ENCODE peak calls at places on chromosomes 11 and 22, in six cellular contexts. G is IMR-90, X is mesenchymal stem cell, O is H9, D is H1, N is trophoblast cell. R is an unnamed sample.

GRCh38 chr22:49960967-49961600 is 512 bp downstream of the PIM3 start:
- DNase-seq in O (no peak), N (peak), D (no peak), G (no peak), X (peak), R (no peak)

GRCh38 chr22:47006869-47007268 is 244.4 kb downstream of the TBC1D22A start:
- DNase-seq in X (no peak), G (no peak), O (no peak), D (no peak), N (no peak), R (no peak)

GRCh38 chr11:134857035-134857434 is 445.0 kb upstream of the B3GAT1 start:
- DNase-seq in D (no peak), G (no peak), X (no peak), N (no peak), O (no peak), R (no peak)

GRCh38 chr11:68504432-68505066 is 44.0 kb downstream of the PPP6R3 start:
- DNase-seq in O (no peak), X (no peak), G (no peak), N (no peak), D (no peak), R (no peak)

GRCh38 chr11:77198440-77198849 is 70.4 kb downstream of the MYO7A start:
- DNase-seq in O (peak), G (peak), D (peak), X (no peak), N (peak), R (no peak)

GRCh38 chr11:3616721-3617460 is 24.9 kb downstream of the ART5 start:
- DNase-seq in G (peak), N (no peak), D (no peak), X (no peak), O (no peak), R (no peak)

GRCh38 chr11:114134870-114135269 is 75.4 kb downstream of the ZBTB16 start:
- DNase-seq in X (peak), G (peak), D (no peak), O (no peak), N (peak), R (no peak)

GRCh38 chr22:30868663-30869385 is 99.8 kb downstream of the MORC2 start:
- DNase-seq in G (peak), X (no peak), D (no peak), O (no peak), N (no peak), R (no peak)

GRCh38 chr22:31083377-31083768 is 2.3 kb downstream of the SMTN start:
- DNase-seq in D (no peak), N (no peak), X (no peak), O (no peak), G (no peak), R (no peak)

GRCh38 chr11:116072133-116072532 is 567.9 kb upstream of the CADM1 start:
- DNase-seq in D (no peak), G (no peak), O (peak), X (no peak), N (no peak), R (peak)

GRCh38 chr11:130068986-130069683 is 559 bp upstream of the APLP2 start:
- DNase-seq in G (peak), D (no peak), N (peak), X (peak), O (peak), R (no peak)
- H3K14ac ChIP-seq in G (peak), D (no peak), N (peak), X (no peak), O (peak), R (peak)

GRCh38 chr11:67240575-67241389 is 25.5 kb upstream of the GRK2 start:
- DNase-seq in D (no peak), N (peak), O (peak), X (peak), G (peak), R (no peak)
- H3K23ac ChIP-seq in D (no peak), N (no peak), O (peak), X (peak), G (peak), R (no peak)

DNA sequence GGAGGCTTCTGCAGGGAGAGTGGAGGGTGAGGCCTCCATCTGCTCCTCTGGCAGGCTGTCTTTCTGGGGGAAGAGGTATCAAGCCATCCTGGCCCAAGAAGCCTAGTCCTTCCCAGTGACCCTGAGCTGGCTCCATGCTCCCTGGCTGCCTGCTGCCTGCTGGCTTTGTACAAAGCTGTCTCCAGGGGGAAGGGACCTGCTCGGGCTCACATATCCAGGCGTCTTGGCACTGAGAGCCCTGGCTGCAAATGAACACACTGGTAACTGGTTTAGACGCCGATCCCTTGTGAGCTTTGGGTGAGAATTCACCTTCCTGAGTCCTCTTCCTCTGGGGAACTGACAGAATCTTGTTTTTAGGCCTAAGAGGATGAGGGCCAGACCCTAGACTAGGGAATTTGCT is 210.3 kb upstream of the ZBED5 start:
- DNase-seq in O (no peak), G (no peak), D (no peak), N (no peak), X (no peak), R (no peak)
- H3K14ac ChIP-seq in O (no peak), G (no peak), D (no peak), N (no peak), X (no peak), R (no peak)

GRCh38 chr11:130422251-130422995 is 6.0 kb downstream of the ADAMTS8 start:
- DNase-seq in X (no peak), O (no peak), N (no peak), D (no peak), G (no peak), R (no peak)

GRCh38 chr11:130425156-130425555 is 3.3 kb downstream of the ADAMTS8 start:
- DNase-seq in D (no peak), N (peak), X (no peak), O (no peak), G (no peak), R (no peak)

GRCh38 chr11:130423541-130424155 is 4.8 kb downstream of the ADAMTS8 start:
- DNase-seq in N (no peak), D (no peak), G (no peak), X (no peak), O (no peak), R (no peak)

GRCh38 chr11:130426223-130427048 is 2.0 kb downstream of the ADAMTS8 start:
- DNase-seq in D (no peak), N (no peak), X (no peak), G (no peak), O (no peak), R (no peak)

GRCh38 chr11:130424613-130425140 is 3.7 kb downstream of the ADAMTS8 start:
- DNase-seq in O (no peak), G (no peak), X (no peak), N (no peak), D (no peak), R (no peak)
- H3K23ac ChIP-seq in O (no peak), G (no peak), X (no peak), N (no peak), D (no peak), R (peak)

GRCh38 chr11:79412761-79413160 is 28.1 kb downstream of the TENM4 start:
- DNase-seq in O (no peak), D (no peak), X (no peak), G (peak), N (no peak), R (no peak)
- H3K14ac ChIP-seq in O (no peak), D (no peak), X (no peak), G (no peak), N (no peak), R (no peak)

GRCh38 chr11:44402466-44403075 is 92.6 kb upstream of the ALX4 start:
- DNase-seq in X (no peak), D (no peak), N (no peak), G (no peak), O (no peak), R (no peak)

GRCh38 chr11:44404323-44404705 is 94.4 kb upstream of the ALX4 start:
- DNase-seq in N (no peak), O (no peak), G (no peak), D (no peak), X (no peak), R (no peak)

GRCh38 chr11:44403176-44403575 is 93.2 kb upstream of the ALX4 start:
- DNase-seq in X (no peak), D (no peak), N (no peak), G (no peak), O (no peak), R (no peak)

GRCh38 chr11:44404736-44405395 is 94.9 kb upstream of the ALX4 start:
- DNase-seq in G (no peak), O (no peak), D (no peak), X (no peak), N (no peak), R (no peak)

GRCh38 chr11:44403587-44404322 is 93.8 kb upstream of the ALX4 start:
- DNase-seq in O (no peak), N (no peak), G (no peak), X (no peak), D (no peak), R (no peak)
- H3K23ac ChIP-seq in O (no peak), N (no peak), G (no peak), X (no peak), D (no peak), R (no peak)

GRCh38 chr11:94694309-94695060 is 73.7 kb upstream of the AMOTL1 start:
- DNase-seq in X (no peak), N (no peak), O (no peak), G (no peak), D (no peak), R (no peak)
- H3K14ac ChIP-seq in X (no peak), N (no peak), O (no peak), G (no peak), D (no peak), R (no peak)

DNA sequence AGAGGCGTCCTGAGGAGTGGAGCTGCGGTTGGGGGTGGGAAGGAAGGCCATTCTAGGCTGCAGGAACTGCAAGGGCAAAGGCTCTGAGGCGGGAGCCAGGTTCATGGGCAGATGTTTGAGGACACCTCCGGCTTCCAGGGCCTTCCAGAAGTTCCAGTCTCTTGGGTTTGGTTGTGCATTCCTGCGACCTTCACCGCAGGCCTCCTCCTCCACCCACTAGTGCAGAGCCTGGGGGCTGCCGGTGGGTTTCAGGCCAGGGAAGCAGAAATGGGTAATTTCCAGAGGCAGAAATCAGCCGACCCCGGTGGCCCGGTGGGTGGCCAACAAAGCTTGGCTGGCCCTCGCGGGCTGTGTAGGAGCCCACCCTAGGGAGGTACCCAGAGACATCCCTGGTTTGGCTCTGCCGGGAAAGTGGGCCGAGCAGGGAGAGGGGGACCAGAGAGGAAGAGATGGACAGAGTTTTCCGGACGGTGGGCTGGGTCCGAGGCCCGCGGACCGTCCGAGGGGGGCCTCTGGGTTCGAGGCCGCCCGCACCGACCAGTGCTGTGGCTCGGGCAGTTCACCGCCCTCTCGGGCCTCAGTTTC is 388 bp upstream of the PHETA2 start:
- DNase-seq in X (no peak), N (no peak), O (no peak), G (no peak), D (no peak), R (no peak)
- H3K23ac ChIP-seq in X (no peak), N (no peak), O (no peak), G (peak), D (no peak), R (peak)

GRCh38 chr11:130202818-130203671 is 43.5 kb downstream of the ST14 start:
- DNase-seq in O (no peak), G (no peak), D (no peak), X (no peak), N (peak), R (no peak)

GRCh38 chr11:130206141-130206540 is 46.6 kb downstream of the ST14 start:
- DNase-seq in D (no peak), G (no peak), X (no peak), O (peak), N (no peak), R (no peak)

GRCh38 chr11:130204703-130205095 is 45.1 kb downstream of the ST14 start:
- DNase-seq in D (no peak), N (no peak), X (no peak), O (no peak), G (no peak), R (no peak)

GRCh38 chr11:130202009-130202817 is 42.6 kb downstream of the ST14 start:
- DNase-seq in X (no peak), D (no peak), O (no peak), N (no peak), G (no peak), R (no peak)

GRCh38 chr11:130203766-130204702 is 44.5 kb downstream of the ST14 start:
- DNase-seq in G (no peak), O (no peak), D (no peak), X (no peak), N (peak), R (no peak)
- H3K14ac ChIP-seq in G (no peak), O (no peak), D (no peak), X (no peak), N (no peak), R (no peak)

DNA sequence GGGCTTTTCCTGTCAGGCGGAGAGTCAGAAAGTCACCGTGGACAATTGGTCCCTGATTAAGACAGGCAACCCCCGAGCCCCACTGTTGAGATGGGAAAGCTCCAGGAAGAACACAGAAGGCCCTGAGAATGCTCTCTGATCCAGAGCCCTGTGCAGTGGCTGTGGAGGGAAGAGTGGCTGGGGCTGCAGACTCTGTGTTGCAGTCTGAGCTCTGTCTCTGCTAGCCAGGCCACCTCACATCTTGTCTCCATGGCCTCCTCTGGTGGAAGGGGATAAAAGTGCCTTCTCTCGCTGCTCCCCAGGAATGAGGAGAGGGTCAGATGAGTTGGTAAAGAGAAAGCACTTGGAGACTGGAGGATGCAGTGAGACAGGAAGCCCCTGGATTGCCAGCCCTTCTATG is 141.2 kb downstream of the CEP164 start:
- DNase-seq in D (no peak), O (no peak), X (no peak), N (no peak), G (no peak), R (no peak)
- H3K23ac ChIP-seq in D (no peak), O (no peak), X (no peak), N (no peak), G (no peak), R (no peak)

R was measured in neuronal stem cell.